ENCODE peak calls at places on chromosomes 5 and 9, in six cellular contexts. I is HCT116, T is GM12878, H is K562, F is H1, B is HepG2. R is an unnamed sample.

GRCh38 chr5:62305358-62305714 is 670 bp upstream of the KIF2A start:
- DNase-seq in I (no peak), T (no peak), H (no peak), F (no peak), B (no peak), R (peak; percentile 14)

GRCh38 chr9:35831040-35831439 is 2.0 kb downstream of the TMEM8B start:
- DNase-seq in I (no peak), T (no peak), H (no peak), F (no peak), B (no peak), R (no peak)

GRCh38 chr9:70410368-70410767 is 4.1 kb downstream of the KLF9 start:
- DNase-seq in I (no peak), T (no peak), H (no peak), F (no peak), B (no peak), R (no peak)

GRCh38 chr9:88388886-88389617 is 808 bp downstream of the SPIN1 start:
- DNase-seq in I (peak; percentile 15), T (no peak), H (peak; percentile 68), F (no peak), B (peak; percentile 66), R (peak; percentile 91)

GRCh38 chr5:125746936-125747335 is 676.3 kb upstream of the GRAMD2B start:
- DNase-seq in I (no peak), T (no peak), H (no peak), F (no peak), B (no peak), R (no peak)

GRCh38 chr9:87708989-87709706 is 16.8 kb upstream of the CTSL start:
- DNase-seq in I (no peak), T (no peak), H (no peak), F (no peak), B (no peak), R (no peak)

GRCh38 chr9:129322022-129322621 is 144.1 kb upstream of the IER5L start:
- DNase-seq in I (no peak), T (no peak), H (no peak), F (no peak), B (no peak), R (no peak)

GRCh38 chr5:8827701-8828100 is 718.2 kb downstream of the SEMA5A start:
- DNase-seq in I (no peak), T (no peak), H (no peak), F (no peak), B (no peak), R (no peak)

GRCh38 chr5:135498662-135498995 is 37.1 kb downstream of the NEUROG1 start:
- DNase-seq in I (no peak), T (no peak), H (no peak), F (no peak), B (no peak), R (no peak)

GRCh38 chr9:34554211-34555001 is 31.6 kb upstream of the ENHO start:
- DNase-seq in I (no peak), T (no peak), H (no peak), F (no peak), B (no peak), R (peak; percentile 85)

GRCh38 chr9:105693435-105694275 is 686 bp upstream of the TMEM38B start:
- DNase-seq in I (no peak), T (no peak), H (peak; percentile 32), F (no peak), B (no peak), R (peak; percentile 28)

GRCh38 chr9:35756275-35756742 is 2.2 kb upstream of the MSMP start:
- DNase-seq in I (peak; percentile 58), T (no peak), H (peak; percentile 84), F (peak; percentile 38), B (no peak), R (no peak)

GRCh38 chr5:57662991-57663390 is 180.4 kb upstream of the ACTBL2 start:
- DNase-seq in I (no peak), T (no peak), H (no peak), F (no peak), B (no peak), R (no peak)

GRCh38 chr5:133754575-133755169 is 142.3 kb upstream of the FSTL4 start:
- DNase-seq in I (peak; percentile 26), T (peak; percentile 11), H (peak; percentile 48), F (peak; percentile 9), B (peak; percentile 28), R (no peak)

GRCh38 chr9:33137271-33137670 is 29.9 kb downstream of the B4GALT1 start:
- DNase-seq in I (no peak), T (no peak), H (no peak), F (no peak), B (no peak), R (no peak)

GRCh38 chr5:134784241-134784920 is 25.8 kb downstream of the DDX46 start:
- DNase-seq in I (no peak), T (no peak), H (no peak), F (no peak), B (no peak), R (no peak)

GRCh38 chr5:147453901-147454814 is 55.7 kb downstream of the DPYSL3 start:
- DNase-seq in I (peak; percentile 58), T (no peak), H (peak; percentile 63), F (peak; percentile 70), B (peak; percentile 52), R (peak; percentile 96)

GRCh38 chr9:69412741-69413150 is 87.7 kb downstream of the ENTREP1 start:
- DNase-seq in I (peak; percentile 51), T (no peak), H (peak; percentile 58), F (peak; percentile 70), B (peak; percentile 39), R (peak; percentile 87)

GRCh38 chr9:132114102-132114707 is 34.5 kb upstream of the MED27 start:
- DNase-seq in I (no peak), T (no peak), H (peak; percentile 71), F (no peak), B (peak; percentile 40), R (no peak)

GRCh38 chr5:9850456-9850855 is 220.3 kb upstream of the TAS2R1 start:
- DNase-seq in I (no peak), T (no peak), H (no peak), F (no peak), B (no peak), R (no peak)

GRCh38 chr5:9847631-9848030 is 217.5 kb upstream of the TAS2R1 start:
- DNase-seq in I (no peak), T (no peak), H (no peak), F (no peak), B (no peak), R (no peak)

GRCh38 chr5:9852686-9853085 is 222.5 kb upstream of the TAS2R1 start:
- DNase-seq in I (no peak), T (no peak), H (no peak), F (no peak), B (no peak), R (no peak)

GRCh38 chr5:9853309-9853708 is 223.2 kb upstream of the TAS2R1 start:
- DNase-seq in I (no peak), T (no peak), H (no peak), F (no peak), B (no peak), R (no peak)

DNA sequence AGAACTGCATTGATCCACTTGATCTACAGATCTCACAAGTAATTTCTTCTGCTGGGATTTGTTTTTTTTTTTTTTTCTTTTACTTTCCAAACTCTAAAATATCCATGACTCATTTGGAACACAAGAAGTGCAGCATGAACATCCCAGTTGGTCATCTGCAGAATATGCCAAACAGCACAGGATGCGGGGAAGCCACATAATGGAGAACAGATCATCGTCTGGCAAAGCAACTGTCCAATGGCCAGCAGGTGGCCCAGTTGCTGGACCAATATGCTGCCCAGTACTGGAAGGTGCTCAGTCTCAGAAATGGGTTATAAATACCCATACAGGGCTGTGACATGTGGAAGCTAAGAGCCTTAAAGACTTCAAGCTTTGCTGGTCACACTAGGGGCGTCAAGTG is 221.3 kb upstream of the TAS2R1 start:
- DNase-seq in I (no peak), T (no peak), H (peak; percentile 23), F (no peak), B (no peak), R (peak; percentile 31)
- TF ChIP-seq MAX in I (no peak), T (no peak), H (no peak), F (no peak), B (no peak), R (no peak)

GRCh38 chr5:109914906-109915305 is 225.2 kb downstream of the MAN2A1 start:
- DNase-seq in I (no peak), T (no peak), H (no peak), F (no peak), B (no peak), R (no peak)

GRCh38 chr5:109916481-109917153 is 226.9 kb downstream of the MAN2A1 start:
- DNase-seq in I (no peak), T (no peak), H (no peak), F (no peak), B (no peak), R (no peak)

GRCh38 chr5:109920736-109921135 is 231.0 kb downstream of the MAN2A1 start:
- DNase-seq in I (no peak), T (no peak), H (no peak), F (no peak), B (no peak), R (no peak)

GRCh38 chr5:109917966-109918365 is 228.2 kb downstream of the MAN2A1 start:
- DNase-seq in I (no peak), T (no peak), H (no peak), F (no peak), B (no peak), R (no peak)

GRCh38 chr5:109917154-109917546 is 227.4 kb downstream of the MAN2A1 start:
- DNase-seq in I (no peak), T (no peak), H (no peak), F (no peak), B (no peak), R (no peak)
- TF ChIP-seq JUND in I (no peak), T (no peak), H (no peak), F (no peak), B (no peak), R (no peak)

GRCh38 chr9:8437878-8438277 is 638.3 kb upstream of the DMAC1 start:
- DNase-seq in I (no peak), T (no peak), H (no peak), F (no peak), B (no peak), R (peak; percentile 5)

GRCh38 chr9:8437259-8437658 is 637.7 kb upstream of the DMAC1 start:
- DNase-seq in I (no peak), T (no peak), H (no peak), F (no peak), B (no peak), R (no peak)

GRCh38 chr9:8434621-8435020 is 635.0 kb upstream of the DMAC1 start:
- DNase-seq in I (no peak), T (no peak), H (no peak), F (no peak), B (no peak), R (no peak)

GRCh38 chr9:8432224-8432623 is 632.6 kb upstream of the DMAC1 start:
- DNase-seq in I (no peak), T (no peak), H (no peak), F (no peak), B (no peak), R (no peak)

DNA sequence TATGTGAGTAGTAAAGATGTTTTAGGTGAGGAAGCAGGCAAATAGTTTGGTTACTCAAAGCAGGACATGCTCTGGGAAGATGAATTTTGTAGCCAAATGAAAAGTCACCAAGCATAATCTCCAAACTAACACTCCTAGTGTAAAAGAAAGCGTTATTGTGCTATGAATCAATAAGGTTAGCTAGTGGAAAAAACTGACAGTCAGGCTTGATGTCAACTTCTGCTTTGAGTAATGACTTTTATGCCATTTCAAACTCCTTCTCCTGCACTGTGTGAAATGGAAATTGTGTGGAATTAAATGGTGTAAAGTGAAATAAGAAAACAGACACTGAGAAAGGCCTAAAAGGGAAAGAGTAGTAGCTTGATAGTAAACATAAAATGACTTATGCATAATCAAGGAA is 637.2 kb upstream of the DMAC1 start:
- DNase-seq in I (no peak), T (no peak), H (no peak), F (no peak), B (no peak), R (no peak)
- TF ChIP-seq MAX in I (no peak), T (no peak), H (no peak), F (no peak), B (no peak), R (no peak)

GRCh38 chr5:151298063-151298462 is 5.5 kb downstream of the SLC36A3 start:
- DNase-seq in I (peak; percentile 33), T (peak; percentile 26), H (peak; percentile 34), F (no peak), B (peak; percentile 68), R (peak; percentile 56)
- TF ChIP-seq JUND in I (no peak), T (no peak), H (no peak), F (no peak), B (no peak), R (no peak)

R was measured in SK-N-SH.